ENCODE peak calls at places on chromosomes 2 and 18, in five cellular contexts. W is GM23248, F is PC-3, L is HCT116, G is neural progenitor cell. J is an unnamed sample.

GRCh38 chr18:57794951-57795728 is 8.0 kb downstream of the ATP8B1 start:
- DNase-seq in W (no peak), F (peak), L (no peak), G (no peak), J (no peak)

GRCh38 chr18:37253424-37254255 is 312.0 kb downstream of the CELF4 start:
- DNase-seq in W (peak), F (peak), L (no peak), G (peak), J (peak)

GRCh38 chr2:224901121-224901676 is 141.1 kb downstream of the DOCK10 start:
- DNase-seq in W (no peak), F (no peak), L (no peak), G (no peak), J (no peak)

GRCh38 chr2:235492850-235493344 is 946 bp upstream of the AGAP1 start:
- DNase-seq in W (peak), F (no peak), L (no peak), G (peak), J (no peak)

GRCh38 chr18:56402872-56403516 is 235.4 kb downstream of the TXNL1 start:
- DNase-seq in W (peak), F (peak), L (no peak), G (no peak), J (no peak)

GRCh38 chr2:56077352-56077915 is 106.4 kb upstream of the CCDC85A start:
- DNase-seq in W (peak), F (peak), L (peak), G (peak), J (peak)

GRCh38 chr2:88159955-88160415 is 10.2 kb upstream of the THNSL2 start:
- DNase-seq in W (peak), F (peak), L (peak), G (peak), J (peak)

GRCh38 chr2:55010149-55010591 is 40.1 kb downstream of the RTN4 start:
- DNase-seq in W (peak), F (peak), L (no peak), G (peak), J (peak)

GRCh38 chr2:19214682-19215391 is 143.6 kb downstream of the OSR1 start:
- DNase-seq in W (no peak), F (no peak), L (no peak), G (no peak), J (no peak)

GRCh38 chr18:34048423-34048822 is 176.3 kb downstream of the NOL4 start:
- DNase-seq in W (no peak), F (no peak), L (no peak), G (peak), J (no peak)

GRCh38 chr18:37393221-37393828 is 172.3 kb downstream of the CELF4 start:
- DNase-seq in W (no peak), F (no peak), L (no peak), G (no peak), J (no peak)

GRCh38 chr2:8121826-8122505 is 559.9 kb upstream of the ID2 start:
- DNase-seq in W (peak), F (no peak), L (no peak), G (no peak), J (no peak)

GRCh38 chr2:216863029-216863428 is 3.2 kb upstream of the TNP1 start:
- DNase-seq in W (no peak), F (no peak), L (no peak), G (no peak), J (no peak)

GRCh38 chr18:37575646-37576045 is 10.0 kb upstream of the CELF4 start:
- DNase-seq in W (no peak), F (no peak), L (no peak), G (no peak), J (no peak)

GRCh38 chr18:79403723-79404566 is 8.2 kb downstream of the NFATC1 start:
- DNase-seq in W (peak), F (peak), L (no peak), G (no peak), J (no peak)

GRCh38 chr18:48639772-48640432 is 101.1 kb downstream of the CTIF start:
- DNase-seq in W (no peak), F (no peak), L (no peak), G (peak), J (no peak)

GRCh38 chr2:165681841-165682240 is 112.2 kb downstream of the GALNT3 start:
- DNase-seq in W (no peak), F (no peak), L (no peak), G (no peak), J (no peak)
- H3K27ac ChIP-seq in W (no peak), F (no peak), L (no peak), G (no peak), J (no peak)

DNA sequence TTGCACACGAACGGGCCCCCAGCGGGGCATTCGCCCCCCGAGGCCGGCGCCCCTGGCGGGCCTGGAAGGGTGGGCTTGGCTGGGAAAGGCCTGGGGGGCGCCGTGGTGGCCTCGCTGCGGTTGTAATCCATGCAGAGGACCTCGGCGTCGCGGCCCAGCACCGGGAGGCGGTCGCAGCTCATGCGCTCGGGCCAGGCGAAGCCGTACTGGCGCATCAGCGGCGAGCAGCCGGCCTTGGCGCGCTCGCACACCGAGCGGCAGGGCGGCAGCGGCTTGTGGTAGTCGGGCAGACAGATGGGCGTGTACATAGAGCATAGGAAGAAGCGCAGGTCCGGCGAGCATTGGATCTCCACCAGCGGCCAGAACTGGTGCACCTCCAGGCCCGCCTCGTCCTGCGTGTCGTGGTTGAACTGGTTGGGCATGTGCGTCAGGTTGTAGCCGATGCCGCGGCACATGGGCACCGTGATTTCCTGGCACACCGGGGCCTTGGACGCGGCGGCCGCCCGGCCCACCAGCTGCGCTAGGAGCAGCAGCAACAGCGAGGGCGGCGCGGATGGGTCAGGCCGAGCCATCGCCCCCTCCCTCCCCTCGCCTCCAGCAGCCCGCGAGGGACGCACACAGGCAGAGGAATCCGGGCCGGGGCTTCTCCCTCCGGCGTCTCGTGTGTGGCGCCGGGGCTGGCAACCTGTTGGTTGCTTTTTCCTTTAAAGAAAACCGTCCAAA is 1.4 kb downstream of the FZD5 start:
- DNase-seq in W (peak), F (peak), L (no peak), G (peak), J (no peak)
- TF ChIP-seq EZH2phosphoT487 in W (no peak), F (no peak), L (no peak), G (no peak), J (no peak)

GRCh38 chr2:181785677-181786344 is 105.5 kb upstream of the NEUROD1 start:
- DNase-seq in W (peak), F (peak), L (peak), G (no peak), J (no peak)
- H3K9ac ChIP-seq in W (no peak), F (peak), L (peak), G (no peak), J (no peak)

DNA sequence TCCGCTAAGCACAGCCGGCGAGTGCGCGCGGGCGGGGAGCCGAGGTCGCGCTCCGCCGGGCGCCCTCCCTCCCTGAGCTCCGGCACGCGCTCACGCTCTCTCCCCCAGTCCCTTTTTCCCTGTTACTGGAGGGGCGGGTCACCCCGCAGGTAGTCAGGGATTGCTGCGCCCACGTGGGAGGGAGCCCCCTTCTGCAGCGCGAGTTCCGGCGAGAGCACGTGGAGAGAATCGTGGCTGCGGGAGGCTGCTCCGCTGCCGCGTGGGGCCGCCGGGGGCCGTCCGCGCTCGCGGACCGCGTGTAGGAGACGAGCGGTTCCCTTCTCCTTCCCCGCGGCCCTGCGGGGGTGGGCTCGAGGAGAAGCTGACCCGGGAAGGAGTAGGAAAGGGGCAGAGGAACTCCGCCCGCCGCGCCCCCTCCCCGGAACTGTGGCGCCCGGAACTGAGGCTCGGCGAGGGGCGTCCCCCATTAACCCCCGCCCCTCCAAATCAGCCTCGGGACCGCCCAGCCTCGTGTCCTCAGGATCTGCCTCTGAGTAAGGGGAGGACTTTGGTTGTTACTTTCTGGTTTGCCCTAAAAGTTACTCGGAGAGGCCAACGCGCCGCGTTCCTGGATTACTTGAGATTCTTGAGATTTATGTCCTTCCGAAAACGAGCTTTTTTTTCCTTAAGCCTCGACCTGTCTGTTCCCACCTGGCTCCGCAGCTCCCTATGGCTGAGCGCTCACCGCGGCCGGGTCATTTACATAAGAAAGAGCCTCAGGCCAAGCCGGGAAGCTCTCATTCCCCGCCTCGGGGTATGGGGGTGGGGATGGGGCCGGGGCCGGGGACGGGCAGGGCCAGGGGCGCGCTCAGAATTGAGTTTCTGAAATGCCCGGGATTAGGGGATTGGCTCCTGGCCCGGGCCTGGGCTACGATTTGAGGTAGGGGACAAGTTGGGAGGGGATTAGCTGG is 1.2 kb downstream of the HK2 start:
- DNase-seq in W (peak), F (peak), L (no peak), G (peak), J (peak)
- H3K27ac ChIP-seq in W (peak), F (peak), L (peak), G (peak), J (peak)

GRCh38 chr2:11112870-11113428 is 42.3 kb upstream of the SLC66A3 start:
- DNase-seq in W (no peak), F (no peak), L (no peak), G (no peak), J (no peak)
- TF ChIP-seq EZH2phosphoT487 in W (no peak), F (no peak), L (no peak), G (no peak), J (no peak)

GRCh38 chr18:45837283-45838070 is 12.0 kb downstream of the SIGLEC15 start:
- DNase-seq in W (peak), F (no peak), L (no peak), G (peak), J (no peak)
- H3K9ac ChIP-seq in W (no peak), F (no peak), L (no peak), G (no peak), J (no peak)

DNA sequence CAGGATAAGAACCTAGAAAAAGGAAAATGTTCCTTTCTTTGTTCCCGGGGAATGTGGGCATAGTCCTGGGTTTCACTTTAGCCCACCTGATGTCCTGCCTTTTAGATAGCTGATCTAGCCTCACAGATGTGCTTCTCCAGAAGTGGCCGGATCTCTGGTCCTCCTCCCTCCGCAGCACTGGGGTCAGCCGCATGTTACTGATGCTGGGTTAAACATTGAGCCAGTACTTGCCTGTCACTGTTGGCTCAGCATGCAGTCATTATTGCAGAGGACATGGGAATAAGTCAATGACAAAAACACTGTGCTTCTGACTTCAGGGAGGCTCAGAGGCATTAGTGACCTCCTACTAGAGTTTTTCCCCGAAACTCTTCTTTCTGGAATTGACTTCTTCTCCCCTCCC is 27.6 kb downstream of the NCK2 start:
- DNase-seq in W (no peak), F (no peak), L (no peak), G (no peak), J (no peak)
- H3K27ac ChIP-seq in W (no peak), F (no peak), L (no peak), G (peak), J (no peak)

GRCh38 chr2:14520385-14520945 is 112.1 kb upstream of the LRATD1 start:
- DNase-seq in W (no peak), F (peak), L (no peak), G (no peak), J (no peak)

GRCh38 chr2:14514001-14514400 is 118.5 kb upstream of the LRATD1 start:
- DNase-seq in W (peak), F (no peak), L (no peak), G (peak), J (no peak)

GRCh38 chr2:14516844-14517243 is 115.7 kb upstream of the LRATD1 start:
- DNase-seq in W (peak), F (peak), L (no peak), G (no peak), J (no peak)

DNA sequence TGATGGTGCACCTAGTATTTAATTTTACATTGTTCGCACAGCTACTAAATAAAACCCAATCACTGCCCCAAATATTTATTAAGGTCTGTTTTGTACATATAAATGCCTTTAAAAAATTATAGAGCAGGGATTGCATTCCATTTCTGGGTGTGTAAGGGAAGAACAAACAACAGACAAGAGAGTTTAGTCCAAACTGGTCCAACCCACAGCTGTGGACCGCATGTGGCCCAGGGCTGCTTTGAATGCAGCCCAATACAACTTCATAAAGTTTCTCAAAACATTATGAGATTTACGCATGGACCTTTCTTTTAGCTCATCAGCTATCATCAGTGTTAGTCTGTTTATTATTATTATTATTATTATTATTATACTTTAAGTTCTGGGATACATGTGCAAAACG is 114.8 kb upstream of the LRATD1 start:
- DNase-seq in W (peak), F (peak), L (no peak), G (no peak), J (no peak)
- TF ChIP-seq EZH2phosphoT487 in W (no peak), F (no peak), L (no peak), G (no peak), J (no peak)